ENCODE peak calls at places on chromosomes 11 and 22, in five cellular contexts. One of them, this sample, is unnamed.
A peak's percentile ranks its signal among the peaks of the same experiment; 100 is the strongest.

GRCh38 chr11:66880484-66881211 is 23.8 kb downstream of the LRFN4 start:
- DNase-seq in right lobe of liver: no peak
- DNase-seq in GM06990: no peak
- DNase-seq in tibial nerve: no peak
- DNase-seq in ovary: no peak
- DNase-seq in this sample: no peak

GRCh38 chr11:35234836-35235235 is 95.9 kb downstream of the CD44 start:
- DNase-seq in right lobe of liver: no peak
- DNase-seq in GM06990: no peak
- DNase-seq in tibial nerve: no peak
- DNase-seq in ovary: no peak
- DNase-seq in this sample: no peak

GRCh38 chr11:44738791-44739190 is 12.0 kb downstream of the TSPAN18 start:
- DNase-seq in right lobe of liver: no peak
- DNase-seq in GM06990: no peak
- DNase-seq in tibial nerve: no peak
- DNase-seq in ovary: no peak
- DNase-seq in this sample: no peak

GRCh38 chr22:46292727-46293126 is 3.9 kb upstream of the GTSE1 start:
- DNase-seq in right lobe of liver: no peak
- DNase-seq in GM06990: no peak
- DNase-seq in tibial nerve: no peak
- DNase-seq in ovary: no peak
- DNase-seq in this sample: no peak

GRCh38 chr11:107116358-107116757 is 98.1 kb upstream of the GUCY1A2 start:
- DNase-seq in right lobe of liver: no peak
- DNase-seq in GM06990: no peak
- DNase-seq in tibial nerve: no peak
- DNase-seq in ovary: no peak
- DNase-seq in this sample: no peak

GRCh38 chr22:30206964-30207363 is 39.6 kb downstream of the LIF start:
- DNase-seq in right lobe of liver: peak; percentile 43
- DNase-seq in GM06990: no peak
- DNase-seq in tibial nerve: peak; percentile 33
- DNase-seq in ovary: no peak
- DNase-seq in this sample: peak; percentile 12

GRCh38 chr11:74319139-74319538 is 7.7 kb upstream of the P4HA3 start:
- DNase-seq in right lobe of liver: no peak
- DNase-seq in GM06990: no peak
- DNase-seq in tibial nerve: no peak
- DNase-seq in ovary: no peak
- DNase-seq in this sample: no peak

GRCh38 chr22:37018815-37019308 is 385 bp downstream of the TST start:
- DNase-seq in right lobe of liver: peak; percentile 72
- DNase-seq in GM06990: no peak
- DNase-seq in tibial nerve: peak; percentile 49
- DNase-seq in ovary: peak; percentile 86
- DNase-seq in this sample: no peak

GRCh38 chr11:495537-495931 is 11.5 kb downstream of the RNH1 start:
- DNase-seq in right lobe of liver: no peak
- DNase-seq in GM06990: no peak
- DNase-seq in tibial nerve: no peak
- DNase-seq in ovary: no peak
- DNase-seq in this sample: no peak

GRCh38 chr11:108203075-108203474 is 19.4 kb downstream of the NPAT start:
- DNase-seq in right lobe of liver: no peak
- DNase-seq in GM06990: no peak
- DNase-seq in tibial nerve: no peak
- DNase-seq in ovary: no peak
- DNase-seq in this sample: no peak
- TF ChIP-seq CTCF in right lobe of liver: no peak
- TF ChIP-seq CTCF in GM06990: no peak
- TF ChIP-seq CTCF in tibial nerve: no peak
- TF ChIP-seq CTCF in ovary: no peak
- TF ChIP-seq CTCF in this sample: no peak

GRCh38 chr22:23069502-23070357 is 589 bp upstream of the GNAZ start:
- DNase-seq in right lobe of liver: peak; percentile 96
- DNase-seq in GM06990: peak; percentile 92
- DNase-seq in tibial nerve: peak; percentile 88
- DNase-seq in ovary: peak; percentile 95
- DNase-seq in this sample: peak; percentile 94

GRCh38 chr22:23071163-23072034 is 1.1 kb downstream of the GNAZ start:
- DNase-seq in right lobe of liver: peak; percentile 51
- DNase-seq in GM06990: no peak
- DNase-seq in tibial nerve: no peak
- DNase-seq in ovary: peak; percentile 44
- DNase-seq in this sample: no peak

GRCh38 chr22:23072035-23072910 is 2.0 kb downstream of the GNAZ start:
- DNase-seq in right lobe of liver: peak; percentile 45
- DNase-seq in GM06990: no peak
- DNase-seq in tibial nerve: no peak
- DNase-seq in ovary: peak; percentile 20
- DNase-seq in this sample: no peak

GRCh38 chr22:23068832-23069385 is 1.4 kb upstream of the GNAZ start:
- DNase-seq in right lobe of liver: no peak
- DNase-seq in GM06990: no peak
- DNase-seq in tibial nerve: no peak
- DNase-seq in ovary: peak; percentile 26
- DNase-seq in this sample: no peak

DNA sequence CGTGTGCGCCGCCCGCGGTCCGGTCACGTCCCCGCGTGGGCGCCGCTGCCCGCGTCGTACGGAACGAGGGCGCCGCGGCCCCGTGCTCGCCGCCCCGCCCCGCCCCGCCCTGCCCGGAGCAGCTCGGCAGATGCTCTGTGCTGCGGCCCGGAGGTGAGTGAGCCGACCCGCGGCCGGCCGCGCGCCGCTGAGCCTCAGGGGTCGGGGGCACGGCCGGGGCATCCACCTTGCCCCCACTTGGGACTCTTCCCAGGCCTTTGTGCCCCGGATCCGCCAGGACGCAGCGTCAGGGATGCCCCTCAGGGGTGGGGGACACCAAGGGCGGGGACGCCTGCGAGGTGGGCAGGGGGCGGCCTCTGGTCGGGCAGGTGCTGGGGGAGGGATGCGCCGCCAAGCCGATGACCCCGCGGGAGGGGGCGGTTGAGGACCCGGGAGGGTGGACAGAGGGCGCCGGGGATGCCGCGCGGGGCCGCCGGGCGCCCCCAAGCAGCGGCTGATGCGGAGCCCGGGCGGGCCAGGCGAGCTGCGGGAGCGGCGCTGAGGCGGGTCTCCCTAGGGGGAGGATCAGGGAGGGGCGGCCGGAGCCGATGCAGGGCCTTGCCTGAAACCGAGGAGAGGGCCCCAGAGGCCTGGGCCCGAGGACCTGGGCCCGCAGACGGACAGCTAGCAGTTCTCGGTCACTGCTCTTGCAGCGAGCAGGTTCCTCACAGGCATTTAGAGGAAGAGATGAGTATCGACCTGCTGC is at the start of gene GNAZ:
- DNase-seq in right lobe of liver: peak; percentile 56
- DNase-seq in GM06990: peak; percentile 32
- DNase-seq in tibial nerve: no peak
- DNase-seq in ovary: peak; percentile 66
- DNase-seq in this sample: peak; percentile 61
- TF ChIP-seq CTCF in right lobe of liver: no peak
- TF ChIP-seq CTCF in GM06990: no peak
- TF ChIP-seq CTCF in tibial nerve: no peak
- TF ChIP-seq CTCF in ovary: no peak
- TF ChIP-seq CTCF in this sample: no peak

GRCh38 chr11:79675081-79675480 is 234.3 kb upstream of the TENM4 start:
- DNase-seq in right lobe of liver: no peak
- DNase-seq in GM06990: no peak
- DNase-seq in tibial nerve: no peak
- DNase-seq in ovary: no peak
- DNase-seq in this sample: no peak

GRCh38 chr11:79672786-79673185 is 232.0 kb upstream of the TENM4 start:
- DNase-seq in right lobe of liver: no peak
- DNase-seq in GM06990: no peak
- DNase-seq in tibial nerve: no peak
- DNase-seq in ovary: no peak
- DNase-seq in this sample: no peak

GRCh38 chr11:79678780-79679468 is 238.1 kb upstream of the TENM4 start:
- DNase-seq in right lobe of liver: no peak
- DNase-seq in GM06990: no peak
- DNase-seq in tibial nerve: no peak
- DNase-seq in ovary: no peak
- DNase-seq in this sample: no peak

GRCh38 chr11:79670846-79671245 is 230.0 kb upstream of the TENM4 start:
- DNase-seq in right lobe of liver: no peak
- DNase-seq in GM06990: no peak
- DNase-seq in tibial nerve: no peak
- DNase-seq in ovary: no peak
- DNase-seq in this sample: no peak

DNA sequence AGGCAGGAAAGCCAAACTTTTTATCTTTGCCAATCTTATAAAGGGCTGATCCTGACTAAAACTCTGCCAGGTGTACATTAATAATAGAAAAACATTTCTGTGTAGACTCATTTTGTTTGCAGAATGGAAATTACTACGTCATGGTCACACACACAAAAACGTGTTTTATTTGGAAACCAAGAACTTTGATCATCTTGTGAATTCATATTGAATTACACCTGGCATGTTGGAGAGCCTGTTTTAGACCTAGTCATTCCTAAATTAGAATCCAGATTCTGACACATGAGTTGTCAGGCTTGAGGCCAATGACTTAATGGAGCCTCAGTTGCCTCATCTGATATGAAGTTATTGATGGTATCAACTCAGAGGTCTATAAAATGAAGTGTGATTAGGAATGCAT is 235.6 kb upstream of the TENM4 start:
- DNase-seq in right lobe of liver: no peak
- DNase-seq in GM06990: no peak
- DNase-seq in tibial nerve: no peak
- DNase-seq in ovary: no peak
- DNase-seq in this sample: no peak
- TF ChIP-seq CTCF in right lobe of liver: no peak
- TF ChIP-seq CTCF in GM06990: no peak
- TF ChIP-seq CTCF in tibial nerve: no peak
- TF ChIP-seq CTCF in ovary: no peak
- TF ChIP-seq CTCF in this sample: no peak

GRCh38 chr11:69645801-69646492 is 5.0 kb downstream of the CCND1 start:
- DNase-seq in right lobe of liver: peak; percentile 45
- DNase-seq in GM06990: no peak
- DNase-seq in tibial nerve: no peak
- DNase-seq in ovary: peak; percentile 14
- DNase-seq in this sample: no peak
- TF ChIP-seq CTCF in right lobe of liver: no peak
- TF ChIP-seq CTCF in GM06990: no peak
- TF ChIP-seq CTCF in tibial nerve: no peak
- TF ChIP-seq CTCF in ovary: no peak
- TF ChIP-seq CTCF in this sample: no peak

GRCh38 chr11:122020902-122021301 is 95.1 kb downstream of the BLID start:
- DNase-seq in right lobe of liver: no peak
- DNase-seq in GM06990: no peak
- DNase-seq in tibial nerve: peak; percentile 54
- DNase-seq in ovary: no peak
- DNase-seq in this sample: no peak
- TF ChIP-seq CTCF in right lobe of liver: no peak
- TF ChIP-seq CTCF in GM06990: peak; percentile 22
- TF ChIP-seq CTCF in tibial nerve: peak; percentile 47
- TF ChIP-seq CTCF in ovary: no peak
- TF ChIP-seq CTCF in this sample: no peak

GRCh38 chr11:63970902-63971301 is 3.5 kb upstream of the COX8A start:
- DNase-seq in right lobe of liver: no peak
- DNase-seq in GM06990: no peak
- DNase-seq in tibial nerve: no peak
- DNase-seq in ovary: no peak
- DNase-seq in this sample: no peak
- TF ChIP-seq CTCF in right lobe of liver: no peak
- TF ChIP-seq CTCF in GM06990: no peak
- TF ChIP-seq CTCF in tibial nerve: no peak
- TF ChIP-seq CTCF in ovary: no peak
- TF ChIP-seq CTCF in this sample: no peak

GRCh38 chr11:37712246-37712645 is 1114.2 kb upstream of the RAG2 start:
- DNase-seq in right lobe of liver: no peak
- DNase-seq in GM06990: no peak
- DNase-seq in tibial nerve: no peak
- DNase-seq in ovary: no peak
- DNase-seq in this sample: no peak
- TF ChIP-seq CTCF in right lobe of liver: no peak
- TF ChIP-seq CTCF in GM06990: no peak
- TF ChIP-seq CTCF in tibial nerve: no peak
- TF ChIP-seq CTCF in ovary: no peak
- TF ChIP-seq CTCF in this sample: no peak

GRCh38 chr11:104333977-104334376 is 170.0 kb upstream of the PDGFD start:
- DNase-seq in right lobe of liver: no peak
- DNase-seq in GM06990: no peak
- DNase-seq in tibial nerve: no peak
- DNase-seq in ovary: no peak
- DNase-seq in this sample: no peak
- TF ChIP-seq CTCF in right lobe of liver: no peak
- TF ChIP-seq CTCF in GM06990: peak; percentile 56
- TF ChIP-seq CTCF in tibial nerve: no peak
- TF ChIP-seq CTCF in ovary: no peak
- TF ChIP-seq CTCF in this sample: peak; percentile 30